ENCODE peak calls at places on chromosomes 6 and 20, in six cellular contexts. Z, W, P, F, Q and M are unnamed samples.

GRCh38 chr6:41502607-41503434 is 43.4 kb upstream of the FOXP4 start:
- DNase-seq in Z (no peak), W (peak; percentile 69), P (peak; percentile 73), F (no peak), Q (no peak), M (peak; percentile 40)

GRCh38 chr6:170093658-170094596 is 197.0 kb downstream of the DLL1 start:
- DNase-seq in Z (no peak), W (peak; percentile 28), P (peak; percentile 37), F (no peak), Q (no peak), M (no peak)

GRCh38 chr20:63858393-63859165 is 2.7 kb upstream of the ABHD16B start:
- DNase-seq in Z (peak; percentile 59), W (peak; percentile 66), P (peak; percentile 67), F (peak; percentile 51), Q (no peak), M (peak; percentile 85)

GRCh38 chr6:133807531-133807930 is 81.4 kb upstream of the TCF21 start:
- DNase-seq in Z (no peak), W (no peak), P (no peak), F (no peak), Q (no peak), M (no peak)

GRCh38 chr6:111642463-111643158 is 36.9 kb upstream of the TRAF3IP2 start:
- DNase-seq in Z (peak; percentile 66), W (peak; percentile 78), P (peak; percentile 69), F (no peak), Q (peak; percentile 81), M (peak; percentile 74)

GRCh38 chr6:85468326-85468725 is 18.4 kb downstream of the NT5E start:
- DNase-seq in Z (peak; percentile 57), W (peak; percentile 10), P (no peak), F (no peak), Q (peak; percentile 88), M (peak; percentile 82)

GRCh38 chr6:15577106-15577505 is 85.7 kb downstream of the DTNBP1 start:
- DNase-seq in Z (no peak), W (no peak), P (no peak), F (no peak), Q (no peak), M (no peak)

GRCh38 chr6:33988121-33989015 is 157.5 kb downstream of the GRM4 start:
- DNase-seq in Z (no peak), W (no peak), P (no peak), F (no peak), Q (no peak), M (no peak)

GRCh38 chr6:89564752-89565427 is 73.7 kb downstream of the LYRM2 start:
- DNase-seq in Z (no peak), W (no peak), P (no peak), F (no peak), Q (no peak), M (peak; percentile 40)

GRCh38 chr6:159914565-159914923 is 23.8 kb downstream of the MAS1 start:
- DNase-seq in Z (no peak), W (no peak), P (no peak), F (no peak), Q (no peak), M (no peak)

GRCh38 chr20:46894579-46894958 is at the start of gene EYA2:
- DNase-seq in Z (peak; percentile 25), W (peak; percentile 53), P (peak; percentile 65), F (peak; percentile 24), Q (peak; percentile 31), M (no peak)

GRCh38 chr6:126040826-126041225 is 54.5 kb downstream of the TRMT11 start:
- DNase-seq in Z (peak; percentile 78), W (no peak), P (no peak), F (no peak), Q (peak; percentile 63), M (peak; percentile 72)

GRCh38 chr20:23248524-23248923 is 102.1 kb upstream of the NXT1 start:
- DNase-seq in Z (no peak), W (no peak), P (no peak), F (no peak), Q (no peak), M (peak; percentile 27)

GRCh38 chr6:154138806-154139205 is 99.8 kb downstream of the OPRM1 start:
- DNase-seq in Z (no peak), W (no peak), P (no peak), F (no peak), Q (no peak), M (no peak)

GRCh38 chr20:44990957-44991356 is 24.6 kb downstream of the STK4 start:
- DNase-seq in Z (no peak), W (no peak), P (no peak), F (no peak), Q (no peak), M (peak; percentile 9)

GRCh38 chr6:166815629-166816028 is 140.7 kb downstream of the RNASET2 start:
- DNase-seq in Z (no peak), W (no peak), P (no peak), F (peak; percentile 20), Q (peak; percentile 4), M (no peak)
- H3K14ac ChIP-seq in Z (no peak overlapping the region), W (no peak overlapping the region), P (no peak overlapping the region), F (no peak overlapping the region), Q (no peak overlapping the region), M (no peak overlapping the region)

DNA sequence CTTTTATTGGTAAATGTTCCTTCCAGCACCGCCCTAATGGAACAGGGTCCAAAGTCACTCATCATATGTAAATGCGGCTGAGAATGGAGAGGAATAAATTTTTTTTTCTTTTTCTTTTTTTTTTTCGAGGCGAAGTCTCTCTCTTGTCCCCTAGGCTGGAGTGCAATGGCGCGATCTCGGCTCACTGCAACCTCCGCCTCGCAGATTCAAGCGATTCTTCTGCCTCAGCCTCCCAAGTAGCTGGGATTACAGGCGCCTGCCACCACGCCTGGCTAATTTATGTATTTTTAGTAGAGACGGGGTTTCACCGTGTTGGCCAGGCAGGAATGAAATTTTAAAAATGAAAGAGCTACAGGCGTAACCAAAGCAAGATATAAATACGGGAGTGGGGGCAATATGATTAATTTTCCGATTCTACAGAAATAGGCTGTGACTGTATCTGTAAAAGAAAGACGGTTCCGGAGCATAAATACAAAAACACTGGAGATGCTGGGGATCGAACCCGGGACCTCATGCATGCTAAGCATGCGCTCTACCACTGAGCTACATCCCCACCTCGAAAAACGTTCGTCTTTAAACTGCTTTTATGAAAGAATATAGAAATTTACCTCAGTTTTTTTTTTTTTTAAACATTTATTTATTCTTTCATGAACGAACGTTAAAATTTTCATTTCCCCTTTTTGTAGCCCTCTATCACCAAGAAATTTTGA is 132.2 kb downstream of the GPX5 start:
- DNase-seq in Z (peak; percentile 69), W (peak; percentile 62), P (peak; percentile 68), F (peak; percentile 72), Q (peak; percentile 80), M (peak; percentile 71)
- H3K9ac ChIP-seq in Z (no peak overlapping the region), W (peak overlapping the region; percentile 75), P (peak overlapping the region; percentile 39), F (no peak overlapping the region), Q (no peak overlapping the region), M (peak overlapping the region; percentile 83)

GRCh38 chr6:43627008-43627825 is 1.8 kb downstream of the GTPBP2 start:
- DNase-seq in Z (peak; percentile 99), W (no peak), P (no peak), F (no peak), Q (peak; percentile 79), M (peak; percentile 99)

GRCh38 chr6:43630980-43631619 is 2.0 kb upstream of the GTPBP2 start:
- DNase-seq in Z (no peak), W (no peak), P (no peak), F (no peak), Q (no peak), M (no peak)

GRCh38 chr6:43629104-43629504 is at the start of gene GTPBP2:
- DNase-seq in Z (peak; percentile 99), W (peak; percentile 99), P (peak; percentile 94), F (peak; percentile 98), Q (peak; percentile 100), M (peak; percentile 99)

GRCh38 chr6:43629505-43630300 is 639 bp upstream of the GTPBP2 start:
- DNase-seq in Z (peak; percentile 98), W (peak; percentile 96), P (peak; percentile 90), F (peak; percentile 88), Q (peak; percentile 100), M (peak; percentile 99)

GRCh38 chr6:43628392-43629103 is 516 bp downstream of the GTPBP2 start:
- DNase-seq in Z (peak; percentile 34), W (peak; percentile 75), P (peak; percentile 74), F (peak; percentile 44), Q (peak; percentile 28), M (peak; percentile 69)
- H4K8ac ChIP-seq in Z (peak overlapping the region; percentile 95), W (no peak overlapping the region), P (peak overlapping the region; percentile 68), F (no peak overlapping the region), Q (peak overlapping the region; percentile 64), M (peak overlapping the region; percentile 86)

DNA sequence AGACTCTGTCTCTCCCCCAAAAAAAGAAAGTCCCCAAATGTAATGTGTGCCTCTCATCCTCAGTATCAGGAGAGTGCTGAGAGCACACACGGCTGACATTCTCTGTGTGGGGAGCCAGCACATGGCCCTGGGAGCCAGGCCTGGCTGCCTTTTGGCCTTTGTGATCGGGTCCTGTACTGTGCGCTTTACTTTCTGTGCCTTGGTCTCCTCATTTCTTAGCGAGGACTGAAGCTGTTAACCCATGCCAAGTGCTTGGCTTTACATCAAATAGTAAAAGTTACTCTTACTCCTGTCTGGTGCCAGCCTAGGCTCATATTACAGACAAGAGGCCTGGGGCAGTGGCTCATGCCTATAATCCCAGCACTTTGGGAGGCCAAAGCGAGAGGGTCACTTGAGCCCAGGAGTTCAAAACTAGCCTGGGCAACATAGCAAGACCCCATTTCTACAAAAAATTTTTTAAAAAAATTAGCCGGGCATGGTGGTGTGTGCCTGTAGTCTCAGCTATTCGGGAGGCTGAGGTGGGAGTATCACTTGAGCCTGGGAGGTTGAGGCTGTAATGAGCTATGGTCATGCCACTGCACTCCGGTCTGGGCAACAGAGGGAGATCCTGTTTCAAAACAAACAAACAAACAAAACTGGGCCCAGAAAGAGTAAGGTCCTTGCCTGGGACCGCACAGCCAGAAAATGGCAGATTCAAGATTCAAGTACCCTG is 50.3 kb downstream of the SNAI1 start:
- DNase-seq in Z (no peak), W (no peak), P (no peak), F (no peak), Q (no peak), M (no peak)
- H3K14ac ChIP-seq in Z (peak overlapping the region; percentile 92), W (no peak overlapping the region), P (no peak overlapping the region), F (no peak overlapping the region), Q (peak overlapping the region; percentile 73), M (peak overlapping the region; percentile 84)

DNA sequence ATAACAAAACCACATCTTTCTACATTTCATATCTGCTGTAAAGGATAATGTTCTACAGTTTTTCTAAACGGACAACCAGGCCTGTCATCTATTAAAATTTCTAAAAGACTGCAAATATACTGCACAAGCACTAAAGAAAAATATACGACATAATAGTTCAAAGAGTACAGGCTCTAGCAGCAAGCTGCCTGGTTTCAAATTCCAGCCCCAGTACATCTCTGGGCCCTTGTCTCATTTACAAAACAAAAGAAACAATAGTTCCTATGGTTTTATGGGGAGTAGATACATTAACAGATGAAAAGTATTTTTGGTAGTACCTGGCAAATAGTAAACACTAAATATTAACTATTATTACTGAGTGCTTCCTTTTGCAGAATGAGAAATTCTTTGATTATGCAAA is 24.1 kb downstream of the DEK start:
- DNase-seq in Z (no peak), W (no peak), P (no peak), F (no peak), Q (no peak), M (no peak)
- H3K9ac ChIP-seq in Z (no peak overlapping the region), W (no peak overlapping the region), P (no peak overlapping the region), F (no peak overlapping the region), Q (no peak overlapping the region), M (no peak overlapping the region)